ENCODE peak calls at places on chromosomes 12 and 14, in five cellular contexts. I, A, L, W and R are unnamed samples. For H3K4me1, the result is how much of the 10 kb centered on the place peaks cover.

GRCh38 chr14:99575043-99576023 is 28.7 kb downstream of the CCDC85C start:
- DNase-seq in I (no peak), A (no peak), L (peak), W (peak), R (no peak)

GRCh38 chr12:74541074-74541473 is 3.4 kb downstream of the ATXN7L3B start:
- DNase-seq in I (no peak), A (no peak), L (no peak), W (no peak), R (no peak)

GRCh38 chr14:89669209-89669608 is 252.2 kb upstream of the FOXN3 start:
- DNase-seq in I (no peak), A (no peak), L (no peak), W (no peak), R (no peak)

GRCh38 chr12:19967486-19967885 is 400.9 kb upstream of the PDE3A start:
- DNase-seq in I (peak), A (no peak), L (no peak), W (peak), R (no peak)

GRCh38 chr12:122362758-122363157 is 59.7 kb downstream of the CLIP1 start:
- DNase-seq in I (no peak), A (no peak), L (no peak), W (no peak), R (no peak)

GRCh38 chr12:100840748-100841147 is 46.2 kb downstream of the ANO4 start:
- DNase-seq in I (no peak), A (no peak), L (no peak), W (no peak), R (no peak)

GRCh38 chr12:1115471-1116242 is 124.6 kb downstream of the ERC1 start:
- DNase-seq in I (peak), A (no peak), L (no peak), W (peak), R (no peak)

GRCh38 chr14:28102814-28103213 is 663.8 kb upstream of the FOXG1 start:
- DNase-seq in I (no peak), A (no peak), L (no peak), W (no peak), R (no peak)

GRCh38 chr14:42947991-42948390 is 1341.3 kb downstream of the LRFN5 start:
- DNase-seq in I (no peak), A (no peak), L (no peak), W (no peak), R (no peak)

GRCh38 chr12:1590083-1590979 is 4.0 kb downstream of the FBXL14 start:
- DNase-seq in I (peak), A (no peak), L (peak), W (peak), R (no peak)

GRCh38 chr12:21992823-21993222 is 51.6 kb upstream of the ABCC9 start:
- DNase-seq in I (peak), A (no peak), L (no peak), W (no peak), R (no peak)

GRCh38 chr12:120708646-120709045 is 1.6 kb upstream of the UNC119B start:
- DNase-seq in I (no peak), A (no peak), L (no peak), W (peak), R (no peak)

GRCh38 chr12:1741154-1741949 is 50.5 kb downstream of the ADIPOR2 start:
- DNase-seq in I (no peak), A (no peak), L (no peak), W (no peak), R (no peak)

GRCh38 chr12:113479578-113480335 is 8.1 kb upstream of the LHX5 start:
- DNase-seq in I (peak), A (no peak), L (peak), W (peak), R (no peak)

GRCh38 chr14:100733152-100733850 is 6.6 kb downstream of the DLK1 start:
- DNase-seq in I (no peak), A (no peak), L (no peak), W (no peak), R (no peak)

GRCh38 chr12:127241056-127241830 is 1025.7 kb upstream of the TMEM132C start:
- DNase-seq in I (peak), A (no peak), L (no peak), W (no peak), R (peak)

GRCh38 chr12:23098110-23099049 is 473.4 kb downstream of the ETNK1 start:
- DNase-seq in I (no peak), A (no peak), L (no peak), W (no peak), R (no peak)

GRCh38 chr14:21822109-21822508 is 148.5 kb upstream of the OR4E1 start:
- DNase-seq in I (no peak), A (no peak), L (no peak), W (no peak), R (no peak)

GRCh38 chr12:126789963-126790362 is 1477.0 kb upstream of the TMEM132C start:
- DNase-seq in I (no peak), A (no peak), L (no peak), W (no peak), R (no peak)

GRCh38 chr12:29710104-29710503 is 73.6 kb downstream of the TMTC1 start:
- DNase-seq in I (peak), A (peak), L (no peak), W (no peak), R (no peak)

GRCh38 chr14:103894034-103894722 is 34.1 kb upstream of the TDRD9 start:
- DNase-seq in I (no peak), A (no peak), L (no peak), W (peak), R (no peak)

GRCh38 chr14:42000450-42000849 is 393.8 kb downstream of the LRFN5 start:
- DNase-seq in I (no peak), A (no peak), L (no peak), W (no peak), R (no peak)

GRCh38 chr12:29216266-29216665 is 67.2 kb downstream of the FAR2 start:
- DNase-seq in I (no peak), A (no peak), L (no peak), W (no peak), R (no peak)

GRCh38 chr12:1795221-1795784 is 25.1 kb upstream of the LRTM2 start:
- DNase-seq in I (no peak), A (no peak), L (no peak), W (no peak), R (no peak)

GRCh38 chr12:27583057-27583797 is 59.2 kb downstream of the PPFIBP1 start:
- DNase-seq in I (peak), A (no peak), L (peak), W (no peak), R (no peak)

GRCh38 chr14:58026967-58027366 is 125.0 kb downstream of the ARMH4 start:
- DNase-seq in I (no peak), A (no peak), L (no peak), W (no peak), R (no peak)

GRCh38 chr14:102417646-102418045 is 54.9 kb downstream of the TECPR2 start:
- DNase-seq in I (no peak), A (no peak), L (no peak), W (no peak), R (no peak)

GRCh38 chr14:63642229-63642611 is 549 bp upstream of the WDR89 start:
- DNase-seq in I (peak), A (peak), L (peak), W (peak), R (peak)

GRCh38 chr12:27434673-27435565 is 11.6 kb upstream of the SMCO2 start:
- DNase-seq in I (peak), A (no peak), L (no peak), W (peak), R (no peak)

GRCh38 chr14:95891742-95892141 is 15.1 kb downstream of the TUNAR start:
- DNase-seq in I (no peak), A (no peak), L (no peak), W (no peak), R (no peak)

GRCh38 chr12:25364529-25365339 is 114.0 kb upstream of the KRAS start:
- DNase-seq in I (no peak), A (no peak), L (no peak), W (no peak), R (no peak)

GRCh38 chr12:44076892-44077291 is 241.0 kb downstream of the TMEM117 start:
- DNase-seq in I (no peak), A (no peak), L (no peak), W (no peak), R (no peak)

GRCh38 chr12:25692115-25693035 is 139.3 kb upstream of the LMNTD1 start:
- DNase-seq in I (peak), A (peak), L (no peak), W (peak), R (no peak)

GRCh38 chr14:36784541-36784940 is 122.9 kb downstream of the PAX9 start:
- DNase-seq in I (no peak), A (no peak), L (no peak), W (no peak), R (no peak)

GRCh38 chr12:116894913-116895312 is 13.7 kb upstream of the HRK start:
- DNase-seq in I (no peak), A (no peak), L (no peak), W (no peak), R (no peak)

GRCh38 chr12:79665488-79665887 is 25.3 kb downstream of the PAWR start:
- DNase-seq in I (peak), A (no peak), L (no peak), W (no peak), R (no peak)

GRCh38 chr12:109827566-109828550 is 5.3 kb downstream of the TRPV4 start:
- DNase-seq in I (peak), A (peak), L (no peak), W (no peak), R (peak)

GRCh38 chr12:19139795-19140194 is 10.3 kb downstream of the PLEKHA5 start:
- DNase-seq in I (no peak), A (no peak), L (no peak), W (no peak), R (no peak)

GRCh38 chr12:107461222-107461980 is 224.2 kb upstream of the PWP1 start:
- DNase-seq in I (peak), A (no peak), L (no peak), W (peak), R (no peak)

GRCh38 chr12:52630609-52631200 is 12.3 kb upstream of the KRT73 start:
- DNase-seq in I (no peak), A (no peak), L (no peak), W (no peak), R (no peak)
- H3K4me1 ChIP-seq in I (under half), A (under half), L (under half), W (under half), R (under half)

DNA sequence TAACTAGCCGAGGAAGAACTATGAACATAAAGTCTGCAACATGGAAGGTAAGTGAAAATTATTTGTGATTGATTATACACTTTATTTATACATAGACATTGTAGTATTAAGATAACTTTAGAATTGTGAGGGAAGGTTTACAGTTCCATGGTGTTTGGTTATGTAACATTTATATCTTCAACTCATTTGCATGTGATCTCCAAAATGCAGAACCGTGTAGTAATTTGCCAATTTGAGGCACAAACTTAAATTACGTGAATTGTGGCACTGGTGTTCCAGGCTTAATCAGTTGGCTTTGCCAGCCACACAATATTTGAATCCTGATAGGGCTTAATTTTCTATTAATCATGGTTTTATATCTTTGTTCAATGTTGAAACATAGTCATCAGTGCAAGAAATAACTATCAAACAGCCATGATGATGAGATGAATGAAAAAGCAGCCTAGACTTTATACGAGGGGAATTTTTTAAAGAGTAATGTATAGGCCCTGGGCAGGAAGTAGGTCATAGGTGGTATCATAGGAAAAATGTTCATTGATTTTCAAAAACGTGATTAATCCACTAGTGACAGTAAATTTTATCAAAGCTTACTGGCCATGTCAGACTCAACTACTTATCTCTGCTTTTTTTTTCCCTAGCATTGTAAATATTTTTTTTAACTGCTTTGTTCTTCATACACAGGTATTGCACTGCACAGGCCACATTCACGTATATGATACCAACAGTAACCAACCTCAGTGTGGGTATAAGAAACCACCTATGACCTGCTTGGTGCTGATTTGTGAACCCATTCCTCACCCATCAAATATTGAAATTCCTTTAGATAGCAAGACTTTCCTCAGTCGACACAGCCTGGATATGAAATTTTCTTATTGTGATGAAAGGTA is 31.7 kb downstream of the HIF1A start:
- DNase-seq in I (no peak), A (no peak), L (no peak), W (no peak), R (no peak)
- H3K4me1 ChIP-seq in I (under half), A (under half), L (under half), W (under half), R (under half)

GRCh38 chr12:105107176-105107496 is 395 bp upstream of the WASHC4 start:
- DNase-seq in I (no peak), A (no peak), L (no peak), W (no peak), R (no peak)

GRCh38 chr12:105102673-105103072 is 4.9 kb upstream of the WASHC4 start:
- DNase-seq in I (no peak), A (no peak), L (no peak), W (no peak), R (no peak)

GRCh38 chr12:105107497-105108371 is at the start of gene WASHC4:
- DNase-seq in I (peak), A (peak), L (peak), W (peak), R (peak)

GRCh38 chr12:105106621-105107020 is 910 bp upstream of the WASHC4 start:
- DNase-seq in I (no peak), A (no peak), L (no peak), W (no peak), R (no peak)

GRCh38 chr12:105104762-105105161 is 2.8 kb upstream of the WASHC4 start:
- DNase-seq in I (no peak), A (no peak), L (no peak), W (no peak), R (no peak)
- H3K4me1 ChIP-seq in I (under half), A (under half), L (under half), W (under half), R (under half)

GRCh38 chr12:43060738-43061137 is 471.2 kb upstream of the PRICKLE1 start:
- DNase-seq in I (no peak), A (no peak), L (no peak), W (no peak), R (no peak)

GRCh38 chr12:43066471-43066870 is 476.9 kb upstream of the PRICKLE1 start:
- DNase-seq in I (peak), A (no peak), L (no peak), W (no peak), R (no peak)

GRCh38 chr12:43058616-43059015 is 469.1 kb upstream of the PRICKLE1 start:
- DNase-seq in I (no peak), A (no peak), L (no peak), W (no peak), R (no peak)

DNA sequence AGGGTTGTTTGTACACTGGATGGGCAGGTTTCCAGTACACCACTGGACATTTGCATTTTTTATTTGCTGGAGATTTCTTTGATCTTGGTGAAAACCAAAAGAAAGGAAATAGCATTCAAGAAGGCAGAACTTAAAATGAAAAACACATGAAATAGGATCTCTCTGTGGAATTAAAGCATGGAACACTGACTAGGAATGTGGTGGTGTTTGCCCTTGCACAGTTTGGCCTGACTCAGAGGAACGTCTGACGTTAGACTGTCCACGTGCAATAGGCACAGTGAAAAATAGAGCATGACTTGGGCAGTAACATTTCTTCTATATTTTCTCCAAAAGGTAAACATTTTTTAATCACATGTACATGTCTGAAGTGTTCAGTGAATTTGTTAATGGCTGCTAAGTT is 474.1 kb upstream of the PRICKLE1 start:
- DNase-seq in I (peak), A (no peak), L (no peak), W (no peak), R (no peak)
- H3K4me1 ChIP-seq in I (under half), A (under half), L (under half), W (under half), R (under half)

GRCh38 chr14:65256714-65257113 is 154.4 kb upstream of the MAX start:
- DNase-seq in I (no peak), A (no peak), L (no peak), W (no peak), R (no peak)

GRCh38 chr14:65255029-65255545 is 152.8 kb upstream of the MAX start:
- DNase-seq in I (peak), A (no peak), L (no peak), W (peak), R (no peak)

GRCh38 chr14:65257405-65257804 is 155.1 kb upstream of the MAX start:
- DNase-seq in I (no peak), A (no peak), L (no peak), W (no peak), R (no peak)

GRCh38 chr14:65258391-65258790 is 154.1 kb upstream of the FUT8 start:
- DNase-seq in I (peak), A (no peak), L (no peak), W (no peak), R (no peak)

GRCh38 chr14:65255583-65256443 is 153.5 kb upstream of the MAX start:
- DNase-seq in I (no peak), A (no peak), L (no peak), W (peak), R (no peak)
- H3K4me1 ChIP-seq in I (under half), A (under half), L (under half), W (under half), R (under half)

DNA sequence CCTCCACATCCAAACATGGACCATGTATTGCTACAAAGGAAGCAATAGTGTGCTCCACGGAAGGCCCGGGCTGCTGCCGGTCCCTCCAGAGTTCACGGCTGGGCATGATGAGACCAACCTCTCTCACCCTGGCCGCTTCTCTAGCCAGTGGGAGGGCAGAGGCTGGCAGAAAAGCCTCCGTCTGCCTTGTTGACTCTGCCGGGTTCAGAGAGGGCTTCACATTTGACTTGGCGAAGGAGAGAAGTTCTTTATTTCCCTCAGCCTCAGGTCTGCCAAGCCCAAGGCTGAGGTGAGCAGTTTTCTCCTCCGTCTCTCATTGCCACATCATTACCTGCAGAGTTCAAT is 230.0 kb downstream of the ZFP36L1 start:
- DNase-seq in I (no peak), A (no peak), L (no peak), W (no peak), R (no peak)
- H3K4me1 ChIP-seq in I (under half), A (under half), L (under half), W (half or more), R (under half)

GRCh38 chr14:93019970-93020369 is 95.8 kb downstream of the ITPK1 start:
- DNase-seq in I (no peak), A (no peak), L (no peak), W (no peak), R (no peak)

GRCh38 chr14:93017898-93018297 is 94.9 kb downstream of the CHGA start:
- DNase-seq in I (no peak), A (no peak), L (no peak), W (no peak), R (peak)

GRCh38 chr14:93018401-93018800 is 95.5 kb downstream of the CHGA start:
- DNase-seq in I (peak), A (no peak), L (no peak), W (no peak), R (no peak)

GRCh38 chr14:93017341-93017797 is 94.4 kb downstream of the CHGA start:
- DNase-seq in I (no peak), A (no peak), L (no peak), W (peak), R (peak)

DNA sequence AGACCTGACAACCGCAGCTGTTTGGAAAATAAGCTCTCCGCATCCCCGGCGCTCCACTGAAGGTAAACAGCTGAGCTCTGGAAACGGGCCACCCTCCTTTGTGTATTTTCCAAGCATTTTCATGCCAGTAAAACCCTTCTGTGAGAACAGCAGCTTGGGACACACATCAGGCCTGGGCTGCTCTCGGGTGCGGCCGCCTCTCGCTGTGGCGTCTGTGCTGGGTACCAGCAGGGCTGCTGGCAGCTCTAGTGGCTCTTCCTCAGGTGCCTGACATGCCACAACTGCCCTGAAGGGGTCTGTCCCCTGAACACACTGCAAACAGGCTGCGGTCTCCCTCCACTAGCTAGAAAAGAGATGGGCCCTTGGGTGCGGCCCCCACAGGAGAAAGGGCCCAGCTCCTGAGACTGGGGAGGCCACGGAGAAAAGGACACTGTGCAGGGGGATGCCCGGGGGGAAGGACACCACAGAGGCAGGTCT is 96.3 kb downstream of the ITPK1 start:
- DNase-seq in I (no peak), A (no peak), L (peak), W (no peak), R (no peak)
- H3K4me1 ChIP-seq in I (under half), A (half or more), L (under half), W (under half), R (under half)

DNA sequence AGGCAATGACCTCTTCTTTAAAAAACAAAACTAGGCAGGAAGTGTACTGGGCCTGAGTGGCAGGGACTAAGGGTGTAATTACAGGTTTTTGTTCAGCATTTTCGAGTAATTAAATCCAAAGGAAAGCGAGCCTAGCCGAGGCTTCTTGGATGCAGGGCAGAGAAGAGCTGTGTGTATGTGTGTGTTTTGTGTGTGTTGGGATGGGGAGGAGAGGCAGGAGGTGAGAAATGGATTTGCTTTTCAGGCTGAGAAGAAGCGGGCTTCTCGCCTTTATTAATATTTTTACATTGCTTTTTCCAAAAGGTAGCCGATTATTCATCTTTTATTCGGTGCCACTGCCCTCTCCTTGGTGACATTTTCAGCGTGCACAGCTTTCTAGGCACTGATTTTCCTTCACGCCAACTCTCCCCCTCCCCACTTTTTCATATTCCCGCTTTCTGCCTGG is 8.9 kb upstream of the IRF2BPL start:
- DNase-seq in I (no peak), A (no peak), L (no peak), W (no peak), R (no peak)
- H3K4me1 ChIP-seq in I (half or more), A (half or more), L (under half), W (half or more), R (half or more)